ENCODE peak calls at places on chromosomes 7 and 10, in eight cellular contexts. W is germinal center; Z is EL; X is NCI-H1417 treated with DMSO at 0.1 percent for 48 hours; O is GDM1; H is CD8-positive, alpha-beta T cell; S is stimulated activated CD4-positive, alpha-beta T cell treated with anti-CD3 and anti-CD28 coated beads, Interleukin-15, amount 100 ng/mL, for 24 hours; Q is glutamatergic neuron. A is an unnamed sample.
A peak's percentile ranks its signal among the peaks of the same experiment; 100 is the strongest.

GRCh38 chr7:157559596-157560257 is 222.9 kb downstream of the DNAJB6 start:
- DNase-seq in S (no peak), Q (peak; percentile 10), H (no peak), Z (no peak), X (no peak), W (no peak), O (no peak), A (no peak)

GRCh38 chr10:119197921-119198320 is 9.4 kb upstream of the GRK5 start:
- DNase-seq in S (no peak), W (no peak), Z (peak; percentile 81), H (no peak), O (no peak), X (no peak), Q (no peak), A (no peak)

GRCh38 chr10:95391570-95392249 is 100.9 kb upstream of the PDLIM1 start:
- DNase-seq in Q (no peak), O (no peak), Z (peak; percentile 21), X (no peak), H (no peak), W (no peak), S (no peak), A (peak; percentile 64)

GRCh38 chr10:71068811-71069411 is 143.5 kb upstream of the UNC5B start:
- DNase-seq in X (no peak), O (no peak), W (no peak), S (no peak), Q (no peak), H (no peak), Z (peak; percentile 24), A (no peak)

GRCh38 chr10:5557799-5558771 is 33.3 kb downstream of the CALML3 start:
- DNase-seq in Z (no peak), W (no peak), O (no peak), X (no peak), H (no peak), Q (peak; percentile 20), S (no peak), A (no peak)

GRCh38 chr7:147593271-147594057 is 997.1 kb upstream of the C7orf33 start:
- DNase-seq in O (no peak), S (no peak), H (no peak), Z (no peak), W (no peak), Q (no peak), X (no peak), A (no peak)

GRCh38 chr10:124450010-124450782 is at the start of gene NKX1-2:
- DNase-seq in Z (no peak), O (no peak), X (no peak), W (no peak), H (no peak), Q (peak; percentile 46), S (peak; percentile 45), A (peak; percentile 87)

GRCh38 chr7:148463210-148463609 is 127.4 kb upstream of the C7orf33 start:
- DNase-seq in O (no peak), Z (no peak), W (no peak), H (no peak), Q (no peak), S (no peak), X (no peak), A (no peak)

GRCh38 chr7:75993689-75994387 is 557 bp downstream of the TMEM120A start:
- DNase-seq in O (no peak), X (no peak), Q (peak; percentile 57), S (peak; percentile 17), W (peak; percentile 56), H (no peak), Z (peak; percentile 59), A (peak; percentile 85)

GRCh38 chr7:137935849-137936508 is 65.9 kb downstream of the CREB3L2 start:
- DNase-seq in Z (no peak), H (peak; percentile 13), O (peak; percentile 82), Q (no peak), W (no peak), S (no peak), X (no peak), A (no peak)

GRCh38 chr10:114387784-114388183 is 16.5 kb downstream of the AFAP1L2 start:
- DNase-seq in Q (no peak), X (no peak), W (no peak), S (no peak), H (no peak), O (no peak), Z (no peak), A (no peak)

GRCh38 chr7:148819697-148820332 is 64.3 kb downstream of the EZH2 start:
- DNase-seq in Z (peak; percentile 60), S (no peak), Q (no peak), W (no peak), X (no peak), O (no peak), H (no peak), A (no peak)

GRCh38 chr10:119831656-119832055 is 41.0 kb downstream of the MCMBP start:
- DNase-seq in W (no peak), S (no peak), O (no peak), X (no peak), H (no peak), Q (no peak), Z (no peak), A (no peak)

GRCh38 chr7:36014961-36015360 is 138.1 kb upstream of the EEPD1 start:
- DNase-seq in W (no peak), Q (no peak), X (no peak), Z (no peak), O (no peak), H (no peak), S (no peak), A (no peak)

GRCh38 chr10:90865400-90865799 is 6.4 kb upstream of the RPP30 start:
- DNase-seq in S (no peak), W (no peak), O (no peak), Z (peak; percentile 22), Q (no peak), H (no peak), X (no peak), A (no peak)

GRCh38 chr7:146700015-146700560 is 583.5 kb downstream of the CNTNAP2 start:
- DNase-seq in Z (no peak), S (no peak), Q (no peak), W (no peak), X (no peak), H (no peak), O (no peak), A (no peak)

GRCh38 chr7:83325083-83325482 is 162.4 kb upstream of the PCLO start:
- DNase-seq in Z (no peak), X (no peak), H (no peak), O (no peak), Q (no peak), W (no peak), S (no peak), A (no peak)

GRCh38 chr7:92025260-92025659 is 84.6 kb downstream of the AKAP9 start:
- DNase-seq in H (no peak), Z (peak; percentile 84), O (no peak), W (no peak), Q (no peak), X (no peak), S (no peak), A (no peak)

GRCh38 chr7:92834661-92835139 is 1.7 kb downstream of the CDK6 start:
- DNase-seq in H (peak; percentile 15), Z (peak; percentile 38), Q (peak; percentile 38), X (no peak), S (no peak), O (no peak), W (peak; percentile 28), A (no peak)

GRCh38 chr10:104935656-104936055 is 294.6 kb downstream of the SORCS3 start:
- DNase-seq in W (no peak), S (no peak), O (no peak), X (no peak), Z (no peak), Q (no peak), H (no peak), A (no peak)